ENCODE peak calls at places on chromosomes 3 and 15, in five cellular contexts. One of them, this sample, is unnamed.

GRCh38 chr3:55923626-55924025 is 436.5 kb upstream of the WNT5A start:
- DNase-seq in esophagus muscularis mucosa: no peak
- DNase-seq in stomach: no peak
- DNase-seq in sigmoid colon: no peak
- DNase-seq in transverse colon: no peak
- DNase-seq in this sample: no peak

GRCh38 chr3:78880588-78881461 is 887.0 kb downstream of the ROBO1 start:
- DNase-seq in sigmoid colon: no peak
- DNase-seq in transverse colon: no peak
- DNase-seq in esophagus muscularis mucosa: no peak
- DNase-seq in stomach: no peak
- DNase-seq in this sample: no peak

GRCh38 chr3:151400341-151400740 is 15.8 kb upstream of the P2RY12 start:
- DNase-seq in transverse colon: no peak
- DNase-seq in sigmoid colon: no peak
- DNase-seq in stomach: no peak
- DNase-seq in esophagus muscularis mucosa: no peak
- DNase-seq in this sample: no peak

GRCh38 chr3:161915283-161915682 is 418.7 kb downstream of the OTOL1 start:
- DNase-seq in stomach: no peak
- DNase-seq in transverse colon: no peak
- DNase-seq in esophagus muscularis mucosa: no peak
- DNase-seq in sigmoid colon: no peak
- DNase-seq in this sample: no peak

GRCh38 chr15:90829942-90830440 is 38.4 kb upstream of the FURIN start:
- DNase-seq in esophagus muscularis mucosa: no peak
- DNase-seq in stomach: no peak
- DNase-seq in sigmoid colon: no peak
- DNase-seq in transverse colon: no peak
- DNase-seq in this sample: no peak

GRCh38 chr15:68679961-68680371 is 101.2 kb downstream of the CORO2B start:
- DNase-seq in esophagus muscularis mucosa: no peak
- DNase-seq in transverse colon: no peak
- DNase-seq in stomach: no peak
- DNase-seq in sigmoid colon: peak; percentile 46
- DNase-seq in this sample: no peak

GRCh38 chr15:37053070-37053653 is 47.2 kb downstream of the MEIS2 start:
- DNase-seq in esophagus muscularis mucosa: no peak
- DNase-seq in sigmoid colon: no peak
- DNase-seq in stomach: no peak
- DNase-seq in transverse colon: no peak
- DNase-seq in this sample: no peak

GRCh38 chr3:4332991-4333390 is 29.8 kb downstream of the SETMAR start:
- DNase-seq in sigmoid colon: no peak
- DNase-seq in esophagus muscularis mucosa: no peak
- DNase-seq in stomach: no peak
- DNase-seq in transverse colon: no peak
- DNase-seq in this sample: no peak

DNA sequence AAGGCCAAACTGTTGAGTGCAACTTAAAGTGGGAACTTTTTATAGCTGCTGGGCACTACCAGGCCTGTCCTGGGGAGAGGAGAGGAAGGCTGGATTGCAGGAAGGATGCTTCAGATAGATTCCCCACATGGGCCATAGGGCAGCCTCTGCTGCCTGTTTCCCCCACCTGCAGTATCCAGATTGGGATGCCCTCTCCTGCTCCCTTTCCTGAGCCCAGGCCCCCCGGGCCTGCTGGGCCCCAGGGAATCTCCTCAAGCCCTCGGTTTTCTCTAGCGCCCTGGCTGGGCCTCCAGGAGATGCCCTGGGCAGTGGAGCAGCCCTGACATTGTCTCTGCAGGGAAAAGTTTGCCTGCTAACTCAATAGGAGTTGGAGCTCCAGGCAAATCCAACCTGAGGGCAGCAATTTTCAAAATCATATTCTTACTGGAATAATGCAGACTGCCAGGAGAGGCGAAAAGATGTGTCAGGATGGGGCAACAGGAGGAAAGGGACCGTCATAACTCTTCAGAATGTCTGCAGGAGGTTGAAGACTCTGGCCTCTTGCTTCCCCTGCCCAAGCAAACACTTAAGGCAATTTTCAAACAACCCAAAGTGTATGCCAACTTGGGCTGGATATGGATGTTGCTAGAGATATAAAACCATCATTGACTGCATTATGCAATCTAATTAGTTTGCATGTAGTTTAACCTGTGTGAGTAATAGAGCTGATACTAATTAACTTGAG is 4.4 kb downstream of the NR2F2 start:
- DNase-seq in esophagus muscularis mucosa: no peak
- DNase-seq in stomach: no peak
- DNase-seq in sigmoid colon: no peak
- DNase-seq in transverse colon: peak; percentile 10
- DNase-seq in this sample: no peak
- H3K27ac ChIP-seq in esophagus muscularis mucosa: peak overlapping the region; percentile 94
- H3K27ac ChIP-seq in stomach: peak overlapping the region; percentile 97
- H3K27ac ChIP-seq in sigmoid colon: peak overlapping the region; percentile 93
- H3K27ac ChIP-seq in transverse colon: peak overlapping the region; percentile 97
- H3K27ac ChIP-seq in this sample: peak overlapping the region; percentile 89

GRCh38 chr15:98774756-98775497 is 126.6 kb downstream of the IGF1R start:
- DNase-seq in esophagus muscularis mucosa: no peak
- DNase-seq in transverse colon: no peak
- DNase-seq in stomach: no peak
- DNase-seq in sigmoid colon: no peak
- DNase-seq in this sample: no peak

GRCh38 chr15:98778263-98778959 is 130.1 kb downstream of the IGF1R start:
- DNase-seq in esophagus muscularis mucosa: peak; percentile 57
- DNase-seq in stomach: no peak
- DNase-seq in sigmoid colon: no peak
- DNase-seq in transverse colon: no peak
- DNase-seq in this sample: no peak

GRCh38 chr15:98775498-98776230 is 127.3 kb downstream of the IGF1R start:
- DNase-seq in transverse colon: no peak
- DNase-seq in sigmoid colon: no peak
- DNase-seq in esophagus muscularis mucosa: no peak
- DNase-seq in stomach: no peak
- DNase-seq in this sample: no peak

GRCh38 chr15:98777426-98777825 is 129.1 kb downstream of the IGF1R start:
- DNase-seq in sigmoid colon: no peak
- DNase-seq in esophagus muscularis mucosa: no peak
- DNase-seq in stomach: no peak
- DNase-seq in transverse colon: no peak
- DNase-seq in this sample: no peak

GRCh38 chr15:98776607-98777281 is 128.4 kb downstream of the IGF1R start:
- DNase-seq in esophagus muscularis mucosa: no peak
- DNase-seq in transverse colon: no peak
- DNase-seq in sigmoid colon: no peak
- DNase-seq in stomach: peak; percentile 58
- DNase-seq in this sample: peak; percentile 35
- TF ChIP-seq EP300 in esophagus muscularis mucosa: no peak
- TF ChIP-seq EP300 in transverse colon: no peak
- TF ChIP-seq EP300 in sigmoid colon: no peak
- TF ChIP-seq EP300 in stomach: no peak
- TF ChIP-seq EP300 in this sample: no peak

GRCh38 chr15:49062900-49063299 is 16.7 kb upstream of the SECISBP2L start:
- DNase-seq in esophagus muscularis mucosa: no peak
- DNase-seq in transverse colon: no peak
- DNase-seq in sigmoid colon: no peak
- DNase-seq in stomach: no peak
- DNase-seq in this sample: no peak

GRCh38 chr15:49058559-49058958 is 12.3 kb upstream of the SECISBP2L start:
- DNase-seq in transverse colon: no peak
- DNase-seq in stomach: no peak
- DNase-seq in sigmoid colon: no peak
- DNase-seq in esophagus muscularis mucosa: no peak
- DNase-seq in this sample: no peak

GRCh38 chr15:49059491-49059890 is 13.2 kb upstream of the SECISBP2L start:
- DNase-seq in esophagus muscularis mucosa: no peak
- DNase-seq in transverse colon: no peak
- DNase-seq in stomach: no peak
- DNase-seq in sigmoid colon: no peak
- DNase-seq in this sample: no peak

GRCh38 chr15:49063402-49064280 is 17.4 kb upstream of the SECISBP2L start:
- DNase-seq in esophagus muscularis mucosa: no peak
- DNase-seq in transverse colon: no peak
- DNase-seq in stomach: no peak
- DNase-seq in sigmoid colon: no peak
- DNase-seq in this sample: peak; percentile 2

GRCh38 chr15:49060710-49061483 is 14.7 kb upstream of the SECISBP2L start:
- DNase-seq in stomach: no peak
- DNase-seq in transverse colon: no peak
- DNase-seq in sigmoid colon: no peak
- DNase-seq in esophagus muscularis mucosa: no peak
- DNase-seq in this sample: no peak
- TF ChIP-seq POLR2AphosphoS5 in stomach: no peak
- TF ChIP-seq POLR2AphosphoS5 in transverse colon: no peak
- TF ChIP-seq POLR2AphosphoS5 in sigmoid colon: no peak
- TF ChIP-seq POLR2AphosphoS5 in esophagus muscularis mucosa: no peak
- TF ChIP-seq POLR2AphosphoS5 in this sample: no peak

DNA sequence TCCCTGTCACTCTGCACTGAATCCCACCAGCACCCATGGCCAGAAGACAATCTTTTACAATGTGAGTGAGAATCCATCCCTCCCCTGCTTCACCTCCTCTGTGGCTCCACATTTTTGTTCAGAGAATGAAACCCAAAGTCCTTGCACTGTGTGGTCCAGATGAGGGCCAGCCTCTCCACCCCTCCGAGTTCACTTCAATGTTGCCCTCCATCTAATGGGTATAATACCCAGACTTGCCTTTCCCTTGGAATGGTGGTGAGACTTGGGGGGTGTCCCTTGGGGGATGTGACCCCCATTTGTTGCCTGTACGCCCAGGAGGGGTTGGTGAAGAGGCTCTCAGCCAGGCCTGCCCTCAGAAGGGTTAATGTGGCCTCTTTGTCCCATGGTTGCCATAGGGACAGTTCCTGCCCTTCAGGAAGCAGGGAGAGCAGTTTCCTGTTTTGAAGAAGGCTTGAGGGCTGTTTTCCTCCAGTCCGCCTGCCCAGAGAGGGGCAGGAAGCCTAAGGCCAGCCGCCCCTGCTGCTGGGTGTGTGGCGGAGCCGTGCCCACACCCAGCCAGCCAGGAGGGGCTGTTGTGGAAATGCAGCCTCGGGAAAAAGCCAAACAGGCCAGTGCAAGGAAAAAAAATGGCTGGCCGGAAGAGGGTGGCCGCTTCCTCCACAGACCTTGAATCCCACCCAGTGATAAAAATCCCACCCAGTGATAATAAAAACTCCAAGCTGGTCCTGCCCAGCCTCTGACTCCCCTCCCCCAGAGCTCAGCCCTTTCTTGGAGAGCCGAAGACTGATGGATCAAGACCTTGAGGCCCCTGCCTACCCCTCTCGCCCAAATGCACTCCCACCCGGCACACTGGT is 14.6 kb upstream of the FGD5 start:
- DNase-seq in stomach: no peak
- DNase-seq in esophagus muscularis mucosa: no peak
- DNase-seq in sigmoid colon: no peak
- DNase-seq in transverse colon: no peak
- DNase-seq in this sample: peak; percentile 34
- H3K27ac ChIP-seq in stomach: no peak overlapping the region
- H3K27ac ChIP-seq in esophagus muscularis mucosa: peak overlapping the region; percentile 60
- H3K27ac ChIP-seq in sigmoid colon: no peak overlapping the region
- H3K27ac ChIP-seq in transverse colon: peak overlapping the region; percentile 33
- H3K27ac ChIP-seq in this sample: peak overlapping the region; percentile 75

This sample was measured in upper lobe of left lung.